ENCODE peak calls at places on chromosomes 2 and 18, in ten cellular contexts. V is NB4, Y is GM12892, P is transverse colon, N is heart left ventricle, C is tibial nerve, X is A549, K is body of pancreas, T is esophagus squamous epithelium, Z is endothelial cell of umbilical vein. A is an unnamed sample.
A peak's percentile ranks its signal among the peaks of the same experiment; 100 is the strongest.

GRCh38 chr2:148560501-148560900 is 84.0 kb upstream of the EPC2 start:
- DNase-seq in V (no peak), Z (no peak), C (no peak), N (no peak), T (no peak), K (no peak), P (no peak), Y (no peak), X (no peak), A (no peak)

GRCh38 chr2:213119061-213119809 is 32.2 kb downstream of the IKZF2 start:
- DNase-seq in X (no peak), P (no peak), K (no peak), T (no peak), V (peak; percentile 40), Z (no peak), C (no peak), Y (no peak), N (no peak), A (peak; percentile 5)

GRCh38 chr2:98560256-98560771 is 48.0 kb downstream of the COA5 start:
- DNase-seq in N (no peak), T (no peak), P (no peak), K (no peak), C (no peak), X (no peak), V (peak; percentile 15), Y (no peak), Z (peak; percentile 2), A (peak; percentile 89)

GRCh38 chr18:63131106-63131943 is 188.2 kb downstream of the BCL2 start:
- DNase-seq in K (peak; percentile 58), P (peak; percentile 74), V (peak; percentile 70), Y (no peak), T (no peak), Z (peak; percentile 52), X (peak; percentile 16), C (peak; percentile 36), N (no peak), A (peak; percentile 27)

GRCh38 chr2:54945401-54946219 is 104.6 kb downstream of the RTN4 start:
- DNase-seq in Y (no peak), C (peak; percentile 47), V (peak; percentile 46), T (no peak), X (no peak), P (no peak), K (peak; percentile 40), N (no peak), Z (no peak), A (peak; percentile 48)

GRCh38 chr18:14930076-14930475 is 182.1 kb downstream of the ANKRD30B start:
- DNase-seq in N (no peak), C (no peak), P (no peak), X (no peak), T (no peak), K (no peak), Y (no peak), Z (no peak), V (no peak), A (no peak)

GRCh38 chr18:26362021-26362420 is 135.8 kb downstream of the TAF4B start:
- DNase-seq in V (no peak), X (no peak), Y (no peak), N (no peak), T (no peak), P (no peak), Z (no peak), K (no peak), C (no peak), A (no peak)

GRCh38 chr2:237693281-237694039 is 66.1 kb downstream of the LRRFIP1 start:
- DNase-seq in N (no peak), K (no peak), Y (no peak), Z (peak; percentile 62), C (no peak), P (peak; percentile 43), T (no peak), X (peak; percentile 63), V (peak; percentile 57), A (no peak)

GRCh38 chr18:26700728-26701127 is 152.4 kb upstream of the KCTD1 start:
- DNase-seq in P (no peak), V (peak; percentile 32), C (no peak), N (no peak), K (no peak), Z (no peak), T (no peak), X (no peak), Y (no peak), A (no peak)

GRCh38 chr2:199850718-199851498 is at the start of gene FTCDNL1:
- DNase-seq in K (peak; percentile 81), T (no peak), V (peak; percentile 84), N (peak; percentile 80), X (peak; percentile 23), C (peak; percentile 16), P (peak; percentile 81), Z (peak; percentile 50), Y (peak; percentile 47), A (peak; percentile 66)
- TF ChIP-seq POLR2A in K (peak; percentile 48), T (peak; percentile 36), V (peak; percentile 53), N (no peak), X (peak; percentile 77), C (peak; percentile 7), P (no peak), Z (no peak), Y (peak; percentile 70), A (peak; percentile 61)

GRCh38 chr2:46315103-46315890 is 18.1 kb downstream of the EPAS1 start:
- DNase-seq in Z (peak; percentile 97), N (peak; percentile 90), T (peak; percentile 13), X (peak; percentile 95), Y (no peak), P (peak; percentile 85), C (peak; percentile 60), V (peak; percentile 29), K (peak; percentile 99), A (peak; percentile 77)
- TF ChIP-seq POLR2A in Z (peak; percentile 69), N (peak; percentile 28), T (no peak), X (peak; percentile 3), Y (no peak), P (peak; percentile 6), C (no peak), V (no peak), K (peak; percentile 81), A (peak; percentile 29)

GRCh38 chr2:218216674-218217365 is at the start of gene ARPC2:
- DNase-seq in Z (peak; percentile 97), P (peak; percentile 96), N (peak; percentile 97), K (peak; percentile 93), C (peak; percentile 90), V (peak; percentile 99), X (peak; percentile 84), Y (peak; percentile 90), T (peak; percentile 78), A (peak; percentile 81)

GRCh38 chr2:218219934-218220333 is 2.9 kb downstream of the ARPC2 start:
- DNase-seq in K (no peak), V (peak; percentile 37), N (no peak), T (no peak), P (no peak), Z (no peak), X (no peak), Y (no peak), C (no peak), A (no peak)

GRCh38 chr2:218218409-218219185 is 1.6 kb downstream of the ARPC2 start:
- DNase-seq in P (no peak), Y (no peak), Z (peak; percentile 44), N (no peak), X (no peak), C (no peak), V (peak; percentile 80), K (no peak), T (no peak), A (no peak)

GRCh38 chr2:218216336-218216673 is 684 bp upstream of the ARPC2 start:
- DNase-seq in Y (no peak), T (no peak), X (no peak), P (no peak), V (peak; percentile 72), K (no peak), N (peak; percentile 64), Z (no peak), C (no peak), A (no peak)

DNA sequence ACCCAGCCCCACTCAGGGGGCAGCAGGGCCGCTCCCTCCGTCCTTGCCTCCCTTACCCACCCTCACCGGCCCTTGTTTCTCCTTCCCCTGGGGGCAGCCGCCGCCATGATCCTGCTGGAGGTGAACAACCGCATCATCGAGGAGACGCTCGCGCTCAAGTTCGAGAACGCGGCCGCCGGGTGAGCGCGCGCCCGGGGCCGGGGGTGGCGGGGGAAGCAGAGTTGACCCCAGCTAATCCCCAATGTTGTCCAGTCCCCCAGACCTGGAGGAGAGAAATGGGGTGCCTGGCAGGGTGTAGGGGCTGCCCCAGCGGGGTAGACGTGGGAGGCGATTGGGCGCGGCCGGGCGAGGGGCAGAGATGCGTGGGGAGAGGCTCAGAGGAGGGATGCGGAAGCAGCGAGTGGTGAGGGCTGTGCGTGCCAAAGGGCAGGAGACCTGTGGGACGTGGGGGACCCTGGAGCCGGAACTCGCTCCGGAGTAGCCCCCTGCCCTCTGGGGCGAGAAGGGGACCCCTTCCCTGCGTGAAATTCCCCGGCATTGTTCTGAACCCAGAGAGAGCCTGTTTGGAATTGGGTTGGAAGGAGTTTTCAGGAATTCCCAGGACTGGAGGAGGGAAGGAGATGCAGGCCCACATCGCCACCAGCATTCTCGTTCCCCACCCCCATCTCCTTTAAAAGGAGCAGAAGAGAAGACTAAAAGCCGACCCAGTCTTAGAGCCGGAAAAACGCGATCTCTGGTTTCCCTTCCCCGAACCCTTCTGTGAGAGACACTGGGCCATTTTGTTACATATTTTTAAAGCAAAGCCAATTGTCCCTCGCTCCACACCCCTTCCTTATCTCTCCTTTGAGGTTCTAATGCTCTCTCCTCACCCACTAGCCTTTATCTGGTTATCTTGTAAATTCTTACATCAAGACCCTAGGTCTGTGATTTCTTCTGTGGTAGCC is 649 bp downstream of the ARPC2 start:
- DNase-seq in T (peak; percentile 14), V (peak; percentile 87), C (peak; percentile 19), Z (peak; percentile 45), P (peak; percentile 79), K (peak; percentile 39), N (peak; percentile 85), Y (peak; percentile 46), X (peak; percentile 48), A (peak; percentile 38)
- TF ChIP-seq POLR2A in T (no peak), V (peak; percentile 23), C (no peak), Z (no peak), P (no peak), K (no peak), N (no peak), Y (no peak), X (peak; percentile 19), A (peak; percentile 26)

GRCh38 chr2:230821991-230822520 is 42.7 kb upstream of the ITM2C start:
- DNase-seq in N (no peak), Y (no peak), K (no peak), V (no peak), Z (no peak), P (no peak), C (no peak), T (no peak), X (no peak), A (no peak)
- TF ChIP-seq POLR2A in N (no peak), Y (no peak), K (no peak), V (no peak), Z (no peak), P (no peak), C (no peak), T (no peak), X (no peak), A (no peak)